ENCODE peak calls at places on chromosomes 5 and 9, in seven cellular contexts. K is upper lobe of left lung, S is SK-N-SH, Q is stomach, L is H1, Z is GM23338, I is Panc1. W is an unnamed sample. For H3K36me3, the result is how much of the 10 kb centered on the place peaks cover.

GRCh38 chr9:89422151-89422918 is 75.6 kb downstream of the SEMA4D start:
- DNase-seq in K (no peak), L (no peak), S (no peak), Q (no peak), Z (no peak), I (no peak), W (no peak)

GRCh38 chr5:168357881-168358280 is 66.4 kb downstream of the WWC1 start:
- DNase-seq in K (no peak), L (no peak), I (no peak), Q (peak), S (no peak), Z (no peak), W (peak)

GRCh38 chr9:136328011-136328621 is 777 bp downstream of the GPSM1 start:
- DNase-seq in I (no peak), K (no peak), S (peak), Z (no peak), L (no peak), Q (peak), W (no peak)

GRCh38 chr5:177096162-177097015 is 9.7 kb downstream of the FGFR4 start:
- DNase-seq in S (peak), L (no peak), K (no peak), I (no peak), Z (no peak), Q (no peak), W (no peak)

GRCh38 chr9:112867275-112867991 is 23.2 kb downstream of the SLC46A2 start:
- DNase-seq in I (no peak), S (no peak), K (peak), Q (no peak), Z (peak), L (no peak), W (no peak)

GRCh38 chr5:109413463-109413862 is 3.7 kb upstream of the PJA2 start:
- DNase-seq in Z (peak), Q (peak), S (no peak), L (no peak), I (no peak), K (no peak), W (peak)

GRCh38 chr9:109086221-109086620 is 33.5 kb downstream of the TMEM245 start:
- DNase-seq in L (no peak), I (no peak), Z (no peak), S (no peak), Q (no peak), K (no peak), W (no peak)

GRCh38 chr5:150593593-150593992 is 46.9 kb upstream of the SYNPO start:
- DNase-seq in I (no peak), Q (no peak), S (no peak), K (no peak), Z (no peak), L (no peak), W (no peak)

GRCh38 chr5:1008451-1009358 is at the start of gene NKD2:
- DNase-seq in Q (peak), S (peak), I (no peak), Z (peak), L (no peak), K (no peak), W (peak)

GRCh38 chr5:150401376-150402201 is 11.1 kb downstream of the CD74 start:
- DNase-seq in L (no peak), Z (no peak), Q (no peak), K (no peak), S (no peak), I (no peak), W (no peak)

GRCh38 chr5:137393196-137393993 is 105.7 kb downstream of the SPOCK1 start:
- DNase-seq in L (no peak), I (no peak), K (no peak), Q (no peak), S (no peak), Z (no peak), W (no peak)

GRCh38 chr9:124040935-124041816 is 29.6 kb downstream of the LHX2 start:
- DNase-seq in L (no peak), K (peak), I (peak), S (peak), Q (peak), Z (peak), W (no peak)

GRCh38 chr9:125997510-125997823 is 250.3 kb downstream of the PBX3 start:
- DNase-seq in Z (no peak), K (peak), I (no peak), S (no peak), L (no peak), Q (no peak), W (peak)

GRCh38 chr9:76116913-76117312 is 226.4 kb downstream of the PCSK5 start:
- DNase-seq in L (no peak), Z (no peak), I (no peak), K (no peak), S (no peak), Q (no peak), W (no peak)

GRCh38 chr5:80190960-80191359 is 64.9 kb downstream of the SERINC5 start:
- DNase-seq in Q (no peak), I (no peak), K (no peak), L (no peak), S (no peak), Z (no peak), W (no peak)

GRCh38 chr5:135435467-135436330 is 11.4 kb downstream of the DCANP1 start:
- DNase-seq in L (no peak), I (no peak), Q (no peak), Z (no peak), K (no peak), S (peak), W (no peak)

GRCh38 chr5:58363444-58363843 is 96.4 kb downstream of the PLK2 start:
- DNase-seq in L (no peak), Q (no peak), I (no peak), S (no peak), K (no peak), Z (no peak), W (no peak)

GRCh38 chr5:125274211-125274610 is 527.8 kb upstream of the ZNF608 start:
- DNase-seq in I (no peak), K (no peak), S (no peak), L (no peak), Q (no peak), Z (no peak), W (no peak)

GRCh38 chr5:23994581-23995370 is 487.4 kb downstream of the PRDM9 start:
- DNase-seq in I (no peak), K (no peak), Z (peak), Q (no peak), L (no peak), S (no peak), W (no peak)

GRCh38 chr9:562330-562729 is 279.2 kb upstream of the DMRT1 start:
- DNase-seq in L (no peak), I (no peak), Z (no peak), Q (no peak), S (no peak), K (no peak), W (no peak)

GRCh38 chr9:22354699-22355384 is 91.8 kb upstream of the DMRTA1 start:
- DNase-seq in K (no peak), L (no peak), Z (no peak), S (no peak), I (no peak), Q (no peak), W (no peak)

GRCh38 chr5:170312666-170313065 is 15.1 kb upstream of the LCP2 start:
- DNase-seq in Z (no peak), I (no peak), K (peak), L (no peak), S (no peak), Q (no peak), W (no peak)

GRCh38 chr9:89548210-89548609 is 50.3 kb upstream of the SEMA4D start:
- DNase-seq in L (no peak), Q (no peak), K (no peak), Z (no peak), S (no peak), I (no peak), W (no peak)

GRCh38 chr5:107661650-107662044 is 9.1 kb downstream of the EFNA5 start:
- DNase-seq in L (no peak), Q (no peak), I (no peak), Z (no peak), S (no peak), K (no peak), W (no peak)

GRCh38 chr9:136107155-136107952 is 11.3 kb downstream of the TMEM250 start:
- DNase-seq in Z (peak), K (peak), L (no peak), S (peak), Q (peak), I (no peak), W (no peak)

GRCh38 chr5:151740336-151740942 is 18.0 kb downstream of the ATOX1 start:
- DNase-seq in Z (peak), K (no peak), Q (peak), I (peak), L (no peak), S (peak), W (peak)

GRCh38 chr5:100802188-100802587 is 100.9 kb downstream of the ST8SIA4 start:
- DNase-seq in Q (no peak), I (no peak), Z (no peak), S (no peak), L (no peak), K (no peak), W (no peak)

GRCh38 chr9:124858330-124859046 is 3.3 kb downstream of the RPL35 start:
- DNase-seq in L (no peak), S (no peak), Z (no peak), I (no peak), Q (no peak), K (no peak), W (no peak)

GRCh38 chr5:122170630-122171029 is 41.3 kb downstream of the ZNF474 start:
- DNase-seq in Q (no peak), Z (peak), L (no peak), K (no peak), I (no peak), S (no peak), W (no peak)

GRCh38 chr5:100691545-100691944 is 156.4 kb downstream of the FAM174A start:
- DNase-seq in I (no peak), L (no peak), K (no peak), Q (no peak), Z (no peak), S (no peak), W (no peak)

GRCh38 chr9:98097836-98098235 is 21.2 kb downstream of the TRIM14 start:
- DNase-seq in Q (no peak), K (no peak), I (no peak), L (no peak), S (no peak), Z (no peak), W (no peak)

GRCh38 chr9:136777359-136777758 is 13.0 kb upstream of the LCN15 start:
- DNase-seq in S (no peak), I (no peak), K (no peak), Z (no peak), Q (no peak), L (no peak), W (no peak)

GRCh38 chr5:180209137-180209581 is at the start of gene RASGEF1C:
- DNase-seq in I (no peak), Q (peak), Z (peak), K (peak), S (peak), L (no peak), W (no peak)

GRCh38 chr5:1323803-1324173 is 21.1 kb downstream of the CLPTM1L start:
- DNase-seq in K (no peak), L (no peak), Z (no peak), Q (no peak), S (no peak), I (no peak), W (peak)

GRCh38 chr9:21836437-21837161 is 34.2 kb downstream of the MTAP start:
- DNase-seq in L (no peak), Z (no peak), I (no peak), Q (no peak), S (no peak), K (no peak), W (no peak)

GRCh38 chr9:93254806-93255519 is 71.0 kb downstream of the WNK2 start:
- DNase-seq in L (no peak), Q (peak), I (no peak), K (peak), Z (no peak), S (no peak), W (peak)

GRCh38 chr9:133375116-133375723 is 640 bp downstream of the SURF4 start:
- DNase-seq in L (no peak), Z (peak), K (peak), Q (peak), I (no peak), S (peak), W (no peak)

GRCh38 chr5:108003178-108003577 is 332.4 kb upstream of the EFNA5 start:
- DNase-seq in Q (no peak), K (no peak), L (no peak), I (peak), Z (no peak), S (peak), W (no peak)

GRCh38 chr9:134618163-134618822 is 23.3 kb upstream of the COL5A1 start:
- DNase-seq in I (no peak), S (no peak), L (no peak), Z (no peak), Q (no peak), K (peak), W (peak)

GRCh38 chr5:171644536-171644935 is 141.1 kb upstream of the SMIM23 start:
- DNase-seq in I (no peak), S (peak), L (no peak), Z (no peak), K (no peak), Q (no peak), W (no peak)

GRCh38 chr5:10352404-10353240 is 873 bp upstream of the MARCHF6 start:
- DNase-seq in S (peak), I (no peak), K (no peak), L (no peak), Z (peak), Q (no peak), W (no peak)

GRCh38 chr5:10355071-10355889 is 1.8 kb downstream of the MARCHF6 start:
- DNase-seq in K (no peak), Z (no peak), L (no peak), Q (no peak), S (no peak), I (no peak), W (no peak)

GRCh38 chr5:10354048-10354872 is 765 bp downstream of the MARCHF6 start:
- DNase-seq in I (no peak), L (no peak), S (no peak), Q (peak), Z (peak), K (no peak), W (peak)

GRCh38 chr5:10351882-10352395 is 1.6 kb upstream of the MARCHF6 start:
- DNase-seq in Z (no peak), K (no peak), Q (no peak), S (no peak), L (no peak), I (no peak), W (no peak)

GRCh38 chr5:10353241-10354047 is at the start of gene MARCHF6:
- DNase-seq in Q (peak), Z (peak), K (peak), S (peak), I (no peak), L (peak), W (peak)
- TF ChIP-seq POLR2AphosphoS5 in Q (peak), Z (peak), K (peak), S (peak), I (peak), L (peak), W (peak)

GRCh38 chr5:66178799-66179198 is 34.7 kb downstream of the SREK1 start:
- DNase-seq in L (no peak), Q (no peak), Z (no peak), K (no peak), S (no peak), I (no peak), W (no peak)
- H3K36me3 ChIP-seq in L (under half), Q (half or more), Z (under half), K (half or more), S (half or more), I (half or more), W (half or more)

DNA sequence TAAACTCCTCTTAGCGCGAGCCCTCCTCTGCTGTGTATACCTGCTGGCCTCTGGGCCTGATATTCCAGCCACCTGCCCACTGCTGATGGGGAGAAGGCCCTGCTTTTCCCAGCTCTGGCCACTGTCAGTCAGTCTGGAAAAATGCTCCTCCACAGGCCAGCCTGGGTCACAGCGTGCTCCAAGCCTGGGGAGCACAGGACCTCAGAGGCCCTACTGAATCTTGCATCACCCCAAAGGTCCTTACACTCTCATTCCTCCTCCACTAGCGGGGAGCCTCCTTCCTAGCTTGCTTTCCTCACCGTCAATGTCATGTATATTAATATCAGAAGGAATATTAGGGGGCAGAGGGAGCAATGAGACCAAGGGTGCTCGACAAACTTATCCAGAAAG is 73.7 kb downstream of the SHB start:
- DNase-seq in K (no peak), Q (no peak), I (no peak), Z (no peak), L (no peak), S (no peak), W (no peak)
- H3K4me3 ChIP-seq in K (no peak), Q (no peak), I (no peak), Z (no peak), L (no peak), S (no peak), W (peak)

DNA sequence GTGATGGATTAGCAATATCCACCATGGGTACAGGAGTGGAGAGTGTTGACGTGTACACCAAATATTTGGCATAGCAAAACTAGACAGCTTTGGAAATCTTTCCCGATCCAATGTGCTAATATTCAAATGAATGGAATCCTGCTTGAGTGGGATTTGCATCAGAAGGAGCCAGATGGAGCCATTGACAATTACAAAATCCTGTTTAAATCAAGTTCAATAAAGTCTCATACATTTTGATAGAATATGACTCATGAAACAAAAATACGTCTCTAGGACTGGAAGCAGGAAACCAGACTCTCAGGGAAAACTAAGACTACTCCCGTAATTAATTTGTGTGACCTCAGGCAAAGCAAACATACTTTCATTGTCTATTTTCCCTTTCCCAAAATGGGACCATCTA is 13.0 kb downstream of the TNC start:
- DNase-seq in S (no peak), Z (no peak), L (no peak), I (no peak), Q (no peak), K (no peak), W (no peak)
- TF ChIP-seq POLR2AphosphoS5 in S (peak), Z (no peak), L (no peak), I (no peak), Q (no peak), K (no peak), W (no peak)

GRCh38 chr9:13378171-13378570 is 98.7 kb upstream of the MPDZ start:
- DNase-seq in Z (no peak), Q (no peak), L (no peak), I (no peak), S (no peak), K (no peak), W (no peak)

GRCh38 chr9:13380903-13381302 is 101.4 kb upstream of the MPDZ start:
- DNase-seq in Z (no peak), I (no peak), S (no peak), Q (no peak), L (no peak), K (no peak), W (no peak)

GRCh38 chr9:13383216-13383615 is 103.7 kb upstream of the MPDZ start:
- DNase-seq in I (no peak), L (no peak), Q (no peak), S (no peak), Z (no peak), K (no peak), W (no peak)

GRCh38 chr9:13382595-13382994 is 103.1 kb upstream of the MPDZ start:
- DNase-seq in S (no peak), K (no peak), Z (no peak), I (no peak), Q (no peak), L (no peak), W (no peak)

GRCh38 chr9:13377286-13377925 is 97.9 kb upstream of the MPDZ start:
- DNase-seq in S (no peak), Q (no peak), K (no peak), Z (no peak), I (no peak), L (no peak), W (no peak)
- H3K36me3 ChIP-seq in S (under half), Q (under half), K (under half), Z (under half), I (under half), L (under half), W (under half)

GRCh38 chr9:115117999-115118470 is at the start of gene TNC:
- DNase-seq in S (peak), I (no peak), Z (peak), Q (peak), L (no peak), K (peak), W (peak)

GRCh38 chr9:115115924-115116323 is 2.0 kb downstream of the TNC start:
- DNase-seq in I (no peak), Z (no peak), K (no peak), L (no peak), S (no peak), Q (no peak), W (no peak)

GRCh38 chr9:115115117-115115880 is 2.7 kb downstream of the TNC start:
- DNase-seq in Z (no peak), Q (no peak), S (no peak), K (no peak), L (no peak), I (no peak), W (no peak)

GRCh38 chr9:115118471-115119156 is 657 bp upstream of the TNC start:
- DNase-seq in I (no peak), Z (peak), K (peak), S (peak), L (peak), Q (peak), W (peak)

DNA sequence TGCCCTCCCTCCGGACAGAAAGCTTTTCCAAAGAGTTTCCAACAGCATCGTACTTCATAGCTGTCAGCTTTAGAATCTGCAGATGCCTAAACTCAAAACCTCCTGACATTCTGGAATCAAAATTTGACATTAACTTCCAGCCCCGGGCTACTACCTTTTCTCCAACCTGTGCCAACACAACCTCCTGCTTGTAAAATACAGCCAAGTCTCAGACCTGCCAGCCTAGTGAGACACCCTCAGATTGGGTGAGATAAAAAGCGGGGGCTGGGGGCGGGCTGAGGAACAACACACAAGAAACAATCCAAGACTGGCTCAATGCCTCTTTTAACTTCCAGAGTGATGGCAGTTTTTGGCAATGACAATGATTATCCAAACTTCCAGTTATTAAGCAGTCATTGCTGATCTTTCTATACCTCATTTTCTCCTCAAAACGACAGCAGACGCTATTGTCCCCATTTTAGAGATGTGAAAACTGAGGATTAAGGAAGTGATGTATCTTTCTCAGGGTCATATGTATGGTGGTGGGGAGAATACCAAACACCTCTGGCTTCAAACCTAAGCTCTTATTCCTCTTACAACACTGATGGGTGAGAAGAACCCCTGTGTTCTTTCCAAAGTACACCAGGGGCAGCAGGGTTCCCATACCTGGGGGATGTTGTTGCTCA is 1.2 kb downstream of the TNC start:
- DNase-seq in L (no peak), I (no peak), Q (no peak), Z (no peak), K (no peak), S (no peak), W (no peak)
- H3K4me3 ChIP-seq in L (no peak), I (peak), Q (peak), Z (no peak), K (peak), S (peak), W (peak)

GRCh38 chr5:65951330-65951729 is 25.0 kb downstream of the ERBIN start:
- DNase-seq in I (no peak), Z (no peak), Q (no peak), S (no peak), K (no peak), L (no peak), W (no peak)

GRCh38 chr5:65946198-65946745 is 19.9 kb downstream of the ERBIN start:
- DNase-seq in S (no peak), Q (no peak), K (no peak), Z (no peak), L (no peak), I (no peak), W (no peak)

GRCh38 chr5:65943771-65944170 is 17.4 kb downstream of the ERBIN start:
- DNase-seq in K (no peak), S (no peak), L (no peak), Q (no peak), Z (no peak), I (no peak), W (no peak)

GRCh38 chr5:65952259-65952658 is 25.9 kb downstream of the ERBIN start:
- DNase-seq in Q (no peak), L (no peak), S (no peak), Z (no peak), K (no peak), I (no peak), W (no peak)

GRCh38 chr5:65948115-65948772 is 21.9 kb downstream of the ERBIN start:
- DNase-seq in L (no peak), Q (no peak), Z (no peak), S (no peak), K (no peak), I (no peak), W (no peak)
- TF ChIP-seq POLR2AphosphoS5 in L (no peak), Q (no peak), Z (no peak), S (no peak), K (no peak), I (no peak), W (no peak)